ENCODE peak calls at places on chromosomes 11 and 22, in nine cellular contexts. S is adipocyte, G is adrenal gland, Q is colonic mucosa, J is tibial nerve, M is psoas muscle, C is heart right ventricle, D is breast epithelium, P is Caco-2. B is an unnamed sample.

GRCh38 chr22:20904008-20904979 is 12.9 kb upstream of the CRKL start:
- DNase-seq in S (peak; percentile 97), G (peak; percentile 51), Q (no peak), J (peak; percentile 56), M (no peak), C (no peak), D (no peak), P (no peak), B (peak; percentile 85)

GRCh38 chr11:112247198-112247597 is 13.5 kb downstream of the PLET1 start:
- DNase-seq in S (no peak), G (no peak), Q (no peak), J (no peak), M (no peak), C (no peak), D (no peak), P (no peak), B (no peak)

GRCh38 chr11:126722006-126722736 is 278.4 kb downstream of the KIRREL3 start:
- DNase-seq in S (no peak), G (no peak), Q (no peak), J (no peak), M (no peak), C (no peak), D (no peak), P (no peak), B (no peak)

GRCh38 chr11:34166806-34167740 is 61.6 kb downstream of the NAT10 start:
- DNase-seq in S (no peak), G (no peak), Q (no peak), J (no peak), M (peak; percentile 14), C (no peak), D (no peak), P (no peak), B (no peak)

GRCh38 chr11:57427692-57428082 is 766 bp upstream of the SLC43A3 start:
- DNase-seq in S (no peak), G (peak; percentile 27), Q (peak; percentile 56), J (peak; percentile 94), M (peak; percentile 85), C (peak; percentile 85), D (peak; percentile 56), P (no peak), B (no peak)

GRCh38 chr11:69040581-69041260 is 8.0 kb upstream of the TPCN2 start:
- DNase-seq in S (peak; percentile 60), G (no peak), Q (no peak), J (no peak), M (no peak), C (no peak), D (no peak), P (no peak), B (peak; percentile 68)

GRCh38 chr11:110907629-110908028 is 195.4 kb upstream of the ARHGAP20 start:
- DNase-seq in S (peak; percentile 82), G (peak; percentile 44), Q (peak; percentile 65), J (no peak), M (no peak), C (no peak), D (no peak), P (no peak), B (peak; percentile 88)

GRCh38 chr11:114059984-114060401 is 482 bp downstream of the ZBTB16 start:
- DNase-seq in S (peak; percentile 61), G (peak; percentile 60), Q (peak; percentile 58), J (no peak), M (peak; percentile 76), C (peak; percentile 42), D (no peak), P (no peak), B (no peak)

GRCh38 chr22:20243545-20244249 is 24.4 kb downstream of the RTN4R start:
- DNase-seq in S (peak; percentile 56), G (peak; percentile 60), Q (peak; percentile 64), J (no peak), M (no peak), C (peak; percentile 84), D (no peak), P (no peak), B (peak; percentile 19)

GRCh38 chr11:73950869-73951710 is at the start of gene DNAJB13:
- DNase-seq in S (peak; percentile 18), G (no peak), Q (no peak), J (no peak), M (no peak), C (no peak), D (no peak), P (peak; percentile 73), B (no peak)

DNA sequence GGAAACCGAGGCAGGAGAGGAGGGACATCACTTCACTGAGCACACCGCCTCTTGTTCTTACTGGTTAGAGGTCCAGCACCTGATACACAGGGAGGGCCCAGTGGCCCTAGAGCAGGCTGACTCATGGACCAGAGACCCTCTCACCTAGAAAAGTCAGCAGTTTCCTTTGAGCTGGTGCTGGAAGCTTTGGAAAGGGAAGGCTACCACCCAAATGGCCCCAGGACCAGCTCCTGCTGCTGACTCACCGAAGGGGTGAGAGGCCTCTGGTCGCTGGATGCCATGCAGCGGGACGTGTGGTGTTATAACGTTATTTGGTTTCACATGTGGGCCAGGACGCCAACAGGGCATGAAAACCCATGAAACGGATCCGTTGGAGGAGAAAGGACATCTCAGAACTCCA is 3.8 kb downstream of the NADSYN1 start:
- DNase-seq in S (no peak), G (no peak), Q (no peak), J (no peak), M (peak; percentile 30), C (no peak), D (no peak), P (no peak), B (no peak)
- H3K36me3 ChIP-seq in S (peaks cover 69% of the 10 kb centered on the region), G (peaks cover 68% of the 10 kb centered on the region), Q (peaks cover 30% of the 10 kb centered on the region), J (no peaks in the 10 kb centered on the region), M (peaks cover 3% of the 10 kb centered on the region), C (peaks cover 31% of the 10 kb centered on the region), D (peaks cover 12% of the 10 kb centered on the region), P (peaks cover 11% of the 10 kb centered on the region), B (peaks cover 43% of the 10 kb centered on the region)

GRCh38 chr11:86193297-86194095 is 51.1 kb upstream of the EED start:
- DNase-seq in S (peak; percentile 84), G (peak; percentile 64), Q (peak; percentile 82), J (peak; percentile 79), M (peak; percentile 73), C (peak; percentile 91), D (no peak), P (peak; percentile 86), B (no peak)
- H3K4me3 ChIP-seq in S (peak overlapping the region; percentile 67), G (no peak overlapping the region), Q (no peak overlapping the region), J (no peak overlapping the region), M (peak overlapping the region; percentile 48), C (peak overlapping the region; percentile 24), D (peak overlapping the region; percentile 20), P (no peak overlapping the region), B (no peak overlapping the region)

GRCh38 chr11:122178795-122179194 is 62.8 kb upstream of the BLID start:
- DNase-seq in S (no peak), G (no peak), Q (no peak), J (no peak), M (no peak), C (no peak), D (no peak), P (no peak), B (no peak)
- H3K36me3 ChIP-seq in S (peaks cover 11% of the 10 kb centered on the region), G (no peaks in the 10 kb centered on the region), Q (no peaks in the 10 kb centered on the region), J (no peaks in the 10 kb centered on the region), M (no peaks in the 10 kb centered on the region), C (no peaks in the 10 kb centered on the region), D (no peaks in the 10 kb centered on the region), P (no peaks in the 10 kb centered on the region), B (peaks cover 1% of the 10 kb centered on the region)

DNA sequence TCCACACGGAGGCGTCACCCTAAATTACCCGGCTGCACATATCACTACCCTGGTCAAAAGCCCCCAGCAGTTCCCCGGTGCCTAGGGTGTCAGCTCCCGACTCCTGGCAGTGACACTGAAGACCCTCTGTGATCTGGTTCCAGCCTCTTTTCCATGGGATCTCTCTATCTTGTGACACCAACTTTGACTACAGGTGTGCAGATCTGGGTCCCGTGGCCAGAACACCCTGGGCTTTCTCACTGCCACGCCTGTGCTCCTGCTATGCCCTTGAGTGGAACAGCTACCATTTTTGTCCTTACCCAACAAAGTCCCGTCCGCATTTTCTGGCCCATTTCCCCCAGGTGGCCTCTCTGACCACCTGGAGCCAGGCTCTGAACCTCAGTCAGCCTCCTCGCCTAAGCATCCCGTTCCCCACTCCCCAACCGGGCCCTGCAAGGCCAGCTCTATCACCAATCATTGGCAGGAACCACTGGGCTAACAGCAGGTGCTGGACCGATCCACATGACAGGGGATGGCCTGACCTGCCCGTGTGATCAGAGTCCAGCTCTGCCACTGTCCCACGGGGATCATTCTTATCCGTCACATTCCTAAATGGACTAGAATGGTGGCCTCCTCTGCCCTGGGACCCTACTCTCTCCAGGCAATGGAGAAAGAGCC is 20.7 kb upstream of the CBX7 start:
- DNase-seq in S (no peak), G (no peak), Q (no peak), J (no peak), M (no peak), C (no peak), D (no peak), P (no peak), B (no peak)
- H3K4me3 ChIP-seq in S (no peak overlapping the region), G (no peak overlapping the region), Q (no peak overlapping the region), J (no peak overlapping the region), M (no peak overlapping the region), C (no peak overlapping the region), D (no peak overlapping the region), P (no peak overlapping the region), B (no peak overlapping the region)

DNA sequence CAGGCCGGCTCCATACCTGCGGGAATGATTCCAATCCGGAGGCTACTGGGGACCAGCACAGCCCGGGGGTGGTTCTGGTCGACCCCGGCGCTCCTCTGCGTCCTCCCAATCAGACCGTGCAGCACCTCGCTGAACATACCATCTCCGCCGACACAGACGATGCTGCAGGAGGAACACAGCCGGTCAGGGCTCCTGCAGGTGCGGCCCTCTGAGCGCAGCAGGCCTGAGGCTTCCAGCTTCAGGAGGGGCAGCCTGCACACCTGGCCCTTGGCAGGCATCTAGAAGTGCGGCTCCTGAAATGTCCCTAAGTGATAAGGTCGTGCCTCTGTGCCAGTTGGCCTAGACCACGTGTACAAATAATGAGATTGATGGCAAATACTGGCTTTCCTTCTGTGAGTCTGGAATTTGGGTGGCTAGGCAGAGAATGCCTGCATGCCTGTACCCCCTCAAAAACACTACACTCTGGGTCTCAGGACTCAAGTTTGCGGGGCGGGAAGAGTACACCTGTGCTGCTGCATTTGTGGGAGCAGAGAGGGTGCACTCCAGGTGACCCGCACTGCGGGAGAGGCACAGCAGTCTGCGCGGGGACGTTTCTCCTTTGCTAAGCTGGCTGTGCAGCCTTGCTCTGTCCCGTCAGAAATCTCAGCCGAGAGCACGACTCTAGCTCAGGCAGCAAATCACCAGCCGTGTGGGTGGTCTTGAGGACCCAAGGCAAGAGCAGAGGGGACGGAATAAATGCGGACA is 30.1 kb downstream of the CERK start:
- DNase-seq in S (no peak), G (no peak), Q (no peak), J (no peak), M (no peak), C (no peak), D (no peak), P (no peak), B (no peak)
- H3K36me3 ChIP-seq in S (peaks cover 74% of the 10 kb centered on the region), G (peaks cover 82% of the 10 kb centered on the region), Q (peaks cover 4% of the 10 kb centered on the region), J (peaks cover 6% of the 10 kb centered on the region), M (peaks cover 3% of the 10 kb centered on the region), C (peaks cover 70% of the 10 kb centered on the region), D (no peaks in the 10 kb centered on the region), P (peaks cover 1% of the 10 kb centered on the region), B (peaks cover 35% of the 10 kb centered on the region)

B was measured in BJ.